ENCODE peak calls at places on chromosomes 12 and 14, in six cellular contexts. R is skeletal muscle cell, I is sigmoid colon, O is fibroblast of lung, K is suprapubic skin, Q is astrocyte of the cerebellum. P is an unnamed sample.

GRCh38 chr14:51652168-51653095 is 722 bp downstream of the FRMD6 start:
- DNase-seq in R (no peak), I (peak), O (peak), K (peak), Q (no peak), P (no peak)

GRCh38 chr14:77327111-77327510 is 6.3 kb downstream of the GSTZ1 start:
- DNase-seq in R (no peak), I (peak), O (no peak), K (no peak), Q (no peak), P (no peak)

GRCh38 chr12:9039397-9039977 is 50.1 kb downstream of the KLRG1 start:
- DNase-seq in R (no peak), I (no peak), O (peak), K (no peak), Q (peak), P (no peak)

GRCh38 chr12:3253682-3254275 is 176.6 kb downstream of the TSPAN9 start:
- DNase-seq in R (no peak), I (no peak), O (no peak), K (no peak), Q (no peak), P (no peak)

GRCh38 chr12:94235894-94236293 is 87.5 kb downstream of the PLXNC1 start:
- DNase-seq in R (no peak), I (no peak), O (no peak), K (no peak), Q (no peak), P (no peak)

GRCh38 chr12:45503887-45504286 is 225.6 kb upstream of the ARID2 start:
- DNase-seq in R (no peak), I (no peak), O (peak), K (no peak), Q (no peak), P (no peak)

GRCh38 chr12:65929641-65930040 is 105.4 kb downstream of the HMGA2 start:
- DNase-seq in R (no peak), I (no peak), O (no peak), K (no peak), Q (no peak), P (no peak)

GRCh38 chr14:30906752-30907658 is 32.6 kb downstream of the COCH start:
- DNase-seq in R (no peak), I (no peak), O (no peak), K (no peak), Q (no peak), P (no peak)

GRCh38 chr14:101897326-101897725 is 67.0 kb upstream of the DYNC1H1 start:
- DNase-seq in R (no peak), I (no peak), O (no peak), K (no peak), Q (no peak), P (no peak)

GRCh38 chr14:57747036-57747435 is 118.9 kb downstream of the SLC35F4 start:
- DNase-seq in R (no peak), I (no peak), O (peak), K (no peak), Q (no peak), P (no peak)

GRCh38 chr12:132014915-132015280 is 65.2 kb downstream of the EP400 start:
- DNase-seq in R (no peak), I (no peak), O (no peak), K (no peak), Q (no peak), P (no peak)

GRCh38 chr12:65123435-65124063 is 2.4 kb upstream of the WIF1 start:
- DNase-seq in R (no peak), I (no peak), O (peak), K (no peak), Q (peak), P (no peak)

GRCh38 chr12:20460956-20461355 is 92.6 kb downstream of the PDE3A start:
- DNase-seq in R (no peak), I (no peak), O (no peak), K (no peak), Q (no peak), P (no peak)

GRCh38 chr12:102356690-102357089 is 123.7 kb downstream of the IGF1 start:
- DNase-seq in R (no peak), I (no peak), O (no peak), K (no peak), Q (no peak), P (no peak)

GRCh38 chr12:48005750-48006021 is 1.4 kb upstream of the COL2A1 start:
- DNase-seq in R (no peak), I (no peak), O (no peak), K (no peak), Q (no peak), P (no peak)

GRCh38 chr12:100793182-100793581 is 1.4 kb upstream of the ANO4 start:
- DNase-seq in R (peak), I (no peak), O (peak), K (no peak), Q (peak), P (peak)

GRCh38 chr14:54699087-54699530 is 132.2 kb downstream of the SAMD4A start:
- DNase-seq in R (no peak), I (no peak), O (peak), K (no peak), Q (no peak), P (no peak)

GRCh38 chr14:59154383-59154782 is 34.1 kb upstream of the DAAM1 start:
- DNase-seq in R (no peak), I (no peak), O (no peak), K (no peak), Q (no peak), P (no peak)

GRCh38 chr12:130712346-130713065 is 3.6 kb downstream of the RIMBP2 start:
- DNase-seq in R (no peak), I (no peak), O (no peak), K (no peak), Q (no peak), P (no peak)

GRCh38 chr12:104859144-104859543 is 98.9 kb downstream of the SLC41A2 start:
- DNase-seq in R (peak), I (no peak), O (peak), K (no peak), Q (peak), P (peak)

GRCh38 chr12:127363392-127363791 is 903.6 kb upstream of the TMEM132C start:
- DNase-seq in R (no peak), I (no peak), O (no peak), K (no peak), Q (no peak), P (no peak)

GRCh38 chr14:76576047-76576741 is 185.1 kb upstream of the VASH1 start:
- DNase-seq in R (no peak), I (no peak), O (peak), K (no peak), Q (no peak), P (no peak)

GRCh38 chr14:21923820-21924219 is 250.2 kb upstream of the OR4E1 start:
- DNase-seq in R (no peak), I (no peak), O (no peak), K (no peak), Q (no peak), P (no peak)

GRCh38 chr12:107670999-107671643 is 14.5 kb upstream of the PWP1 start:
- DNase-seq in R (no peak), I (no peak), O (no peak), K (no peak), Q (no peak), P (no peak)

GRCh38 chr12:97464241-97465011 is 1.8 kb downstream of the RMST start:
- DNase-seq in R (no peak), I (no peak), O (peak), K (no peak), Q (no peak), P (no peak)

GRCh38 chr14:31277085-31277484 is 69.5 kb upstream of the HECTD1 start:
- DNase-seq in R (no peak), I (no peak), O (no peak), K (no peak), Q (no peak), P (no peak)

GRCh38 chr12:77965790-77966189 is 135.1 kb downstream of the NAV3 start:
- DNase-seq in R (no peak), I (no peak), O (peak), K (no peak), Q (no peak), P (no peak)
- H3K4me3 ChIP-seq in R (no peak), I (no peak), O (no peak), K (no peak), Q (no peak), P (no peak)

DNA sequence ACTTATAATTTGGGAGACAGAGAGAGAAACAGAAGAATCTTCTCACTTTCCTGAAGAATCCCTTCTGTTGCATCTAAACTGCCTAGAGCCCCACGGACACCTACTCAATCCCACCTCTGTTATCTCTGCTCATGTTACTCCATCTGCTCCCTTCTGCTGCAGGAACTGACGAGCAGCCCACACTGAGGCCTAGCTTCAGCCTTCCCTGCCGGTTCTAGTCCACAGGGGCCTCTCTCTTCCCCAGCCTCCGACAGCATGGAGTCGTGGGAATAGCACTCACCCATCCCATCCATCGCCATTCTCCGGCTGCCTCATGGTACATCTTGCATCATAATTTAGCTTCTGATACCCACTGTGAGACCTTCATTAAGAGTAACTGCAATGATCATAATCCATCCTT is 4.0 kb downstream of the RAB15 start:
- DNase-seq in R (no peak), I (no peak), O (no peak), K (no peak), Q (peak), P (no peak)
- H3K4me3 ChIP-seq in R (no peak), I (no peak), O (no peak), K (no peak), Q (no peak), P (no peak)

GRCh38 chr12:109833307-109834189 is at the start of gene TRPV4:
- DNase-seq in R (no peak), I (no peak), O (peak), K (no peak), Q (no peak), P (no peak)
- H3K4me3 ChIP-seq in R (peak), I (peak), O (peak), K (peak), Q (peak), P (peak)

DNA sequence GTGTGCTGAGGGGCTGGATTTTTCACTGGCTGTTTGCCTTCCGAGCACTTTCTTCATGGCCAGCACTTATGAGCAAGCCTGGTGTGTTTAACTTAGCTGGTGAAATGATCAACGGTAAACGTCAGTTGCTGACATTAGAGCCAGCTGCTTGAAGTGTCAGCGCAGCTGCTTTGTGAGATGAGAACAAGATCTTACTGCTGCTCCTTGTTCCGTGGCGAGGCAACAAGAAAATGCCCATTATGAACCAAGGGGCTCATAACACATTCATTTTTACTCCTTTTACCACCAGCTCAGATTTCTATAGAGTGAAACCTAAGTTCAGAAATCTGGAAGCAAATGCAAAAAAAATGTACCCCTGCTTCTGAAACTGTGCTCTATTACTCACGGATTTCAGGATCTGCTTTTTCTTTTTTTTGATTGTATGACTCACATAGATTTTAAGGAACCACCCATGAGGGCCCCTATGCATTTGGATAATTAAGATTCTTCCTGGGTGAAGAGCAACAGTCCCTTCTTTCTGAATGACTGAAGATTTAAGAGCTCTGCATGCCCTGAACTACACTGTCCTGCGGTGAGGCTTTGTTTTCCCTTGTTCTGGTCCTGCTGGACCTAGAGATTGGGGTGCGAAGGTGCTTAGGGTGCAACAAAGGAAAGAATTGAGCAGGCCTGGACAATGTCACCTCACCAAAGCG is 74.3 kb upstream of the CPM start:
- DNase-seq in R (peak), I (no peak), O (peak), K (no peak), Q (peak), P (peak)
- H3K4me3 ChIP-seq in R (peak), I (peak), O (peak), K (peak), Q (no peak), P (peak)

DNA sequence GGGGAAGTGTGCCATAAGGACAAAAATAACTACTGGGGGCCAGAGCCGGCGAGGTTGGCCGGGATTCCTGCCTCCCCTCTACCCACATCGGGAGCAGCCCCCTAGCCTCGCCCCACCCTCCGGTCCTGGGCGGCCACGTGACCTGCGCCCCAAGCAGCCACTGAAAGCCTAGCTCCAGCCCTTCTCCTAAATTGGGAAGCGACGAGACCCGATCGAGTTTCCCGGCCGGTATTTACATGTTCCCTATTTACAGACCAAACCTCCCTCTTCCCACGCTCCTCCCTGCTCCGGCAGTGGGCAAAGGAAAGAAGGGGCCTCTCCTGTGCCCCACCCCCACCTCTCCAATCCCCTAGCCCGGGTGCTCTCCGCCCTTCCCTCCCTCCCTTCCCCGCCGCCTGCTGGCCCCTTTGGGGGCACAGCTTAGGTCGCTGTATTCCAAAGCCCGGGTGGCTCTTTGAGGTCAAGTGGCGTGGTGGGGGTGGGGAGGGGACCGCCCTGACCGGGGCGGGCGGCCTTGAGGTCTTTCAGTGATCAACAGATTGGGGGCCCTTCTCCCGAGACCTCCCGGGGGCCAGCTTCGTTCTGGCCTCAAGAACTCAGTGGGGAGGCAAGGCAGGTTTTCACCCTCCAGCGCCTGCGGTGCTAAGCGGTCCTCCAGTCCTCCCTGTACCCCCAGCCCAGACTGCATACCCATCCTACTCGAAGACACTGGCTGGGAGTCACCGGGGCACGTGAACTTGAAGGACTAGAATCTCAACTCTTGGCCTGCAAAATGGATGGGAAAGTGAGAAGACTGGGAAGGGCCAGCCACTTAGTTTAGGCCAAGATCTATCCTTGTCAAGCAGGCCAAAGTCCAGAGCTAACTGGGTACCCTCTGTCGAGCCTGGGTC is 6.3 kb upstream of the CTDSP2 start:
- DNase-seq in R (no peak), I (peak), O (no peak), K (no peak), Q (no peak), P (no peak)
- H3K4me3 ChIP-seq in R (peak), I (peak), O (peak), K (peak), Q (peak), P (no peak)

GRCh38 chr14:24965934-24966593 is 83.9 kb downstream of the STXBP6 start:
- DNase-seq in R (peak), I (peak), O (peak), K (peak), Q (peak), P (peak)
- H3K4me3 ChIP-seq in R (no peak), I (peak), O (peak), K (no peak), Q (no peak), P (no peak)

DNA sequence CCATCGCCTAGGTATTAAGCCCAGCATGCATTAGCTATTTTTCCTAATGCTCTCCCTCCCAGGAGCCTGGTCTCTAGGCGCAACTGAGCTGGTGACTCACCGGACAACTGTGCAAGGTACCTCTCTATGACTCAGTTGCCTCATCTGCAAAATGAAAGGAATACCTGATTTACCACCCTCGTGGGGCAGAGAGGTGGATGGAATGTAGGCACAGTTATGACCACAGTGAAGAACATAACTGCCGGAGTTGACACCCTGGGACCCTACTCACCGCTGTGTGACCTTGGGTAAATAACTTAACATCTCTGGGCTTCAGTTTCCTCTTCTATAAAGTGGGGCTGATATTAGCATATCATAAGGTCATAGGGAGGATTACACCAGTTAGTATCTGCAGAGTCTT is 22.6 kb downstream of the BCL11B start:
- DNase-seq in R (no peak), I (no peak), O (no peak), K (no peak), Q (no peak), P (no peak)
- H3K4me3 ChIP-seq in R (no peak), I (no peak), O (no peak), K (no peak), Q (no peak), P (no peak)

GRCh38 chr12:52033506-52034258 is 17.6 kb upstream of the NR4A1 start:
- DNase-seq in R (no peak), I (no peak), O (no peak), K (no peak), Q (no peak), P (no peak)
- H3K4me3 ChIP-seq in R (peak), I (peak), O (peak), K (peak), Q (peak), P (peak)

DNA sequence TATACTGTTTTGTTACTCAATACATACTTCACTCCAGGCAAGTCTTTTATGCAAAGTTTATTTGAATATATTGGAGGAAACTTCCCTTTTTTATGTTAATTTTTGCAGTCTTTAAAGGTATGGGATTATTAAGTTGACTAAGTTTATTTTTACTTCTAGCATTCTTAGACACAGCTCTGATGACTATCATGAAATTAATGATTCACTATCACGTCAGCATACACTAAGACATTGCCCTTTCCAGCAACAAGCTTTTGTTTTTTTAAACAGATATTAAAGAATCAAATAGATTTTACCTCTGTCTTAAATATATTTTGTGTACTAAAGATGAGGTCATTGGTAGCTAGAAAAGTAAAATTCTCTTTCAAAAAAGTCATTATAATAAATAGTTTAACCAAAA is 52.1 kb downstream of the DERA start:
- DNase-seq in R (no peak), I (no peak), O (peak), K (no peak), Q (no peak), P (no peak)
- H3K4me3 ChIP-seq in R (no peak), I (no peak), O (no peak), K (no peak), Q (no peak), P (no peak)

GRCh38 chr12:1439687-1440086 is 154.7 kb downstream of the FBXL14 start:
- DNase-seq in R (no peak), I (no peak), O (no peak), K (no peak), Q (no peak), P (no peak)

GRCh38 chr12:1445807-1446206 is 148.6 kb downstream of the FBXL14 start:
- DNase-seq in R (no peak), I (no peak), O (no peak), K (no peak), Q (no peak), P (no peak)

GRCh38 chr12:1444142-1444516 is 150.3 kb downstream of the FBXL14 start:
- DNase-seq in R (no peak), I (no peak), O (no peak), K (no peak), Q (no peak), P (no peak)

GRCh38 chr12:1439201-1439600 is 155.2 kb downstream of the FBXL14 start:
- DNase-seq in R (no peak), I (no peak), O (no peak), K (no peak), Q (no peak), P (no peak)

GRCh38 chr12:1443421-1444141 is 150.8 kb downstream of the FBXL14 start:
- DNase-seq in R (peak), I (peak), O (peak), K (no peak), Q (peak), P (peak)
- H3K4me3 ChIP-seq in R (peak), I (peak), O (peak), K (no peak), Q (no peak), P (no peak)

P was measured in BJ.